ENCODE peak calls at places on chromosomes 4 and X, in five cellular contexts. H, E, B, O and W are unnamed samples.
A peak's percentile ranks its signal among the peaks of the same experiment; 100 is the strongest.

GRCh38 chr4:86895692-86896488 is 3.7 kb upstream of the C4orf36 start:
- DNase-seq in E (peak; percentile 77), B (peak; percentile 54), H (no peak), O (peak; percentile 78), W (peak; percentile 78)

GRCh38 chr4:86291180-86291579 is 68.7 kb downstream of the MAPK10 start:
- DNase-seq in O (no peak), B (no peak), H (no peak), E (no peak), W (no peak)

GRCh38 chr4:51836531-51836930 is 6.4 kb upstream of the DCUN1D4 start:
- DNase-seq in E (no peak), O (peak; percentile 50), B (no peak), H (no peak), W (peak; percentile 30)

GRCh38 chrX:65528705-65529340 is 5.8 kb downstream of the LAS1L start:
- DNase-seq in H (peak; percentile 56), E (peak; percentile 10), O (peak; percentile 51), B (peak; percentile 35), W (peak; percentile 33)

GRCh38 chr4:185210102-185210981 is 944 bp downstream of the SNX25 start:
- DNase-seq in B (peak; percentile 41), E (peak; percentile 56), O (peak; percentile 80), H (peak; percentile 58), W (peak; percentile 71)

GRCh38 chrX:129144172-129145038 is 378.9 kb downstream of the SMARCA1 start:
- DNase-seq in O (no peak), B (no peak), H (no peak), E (no peak), W (peak; percentile 0)

GRCh38 chr4:155891058-155891457 is 12.4 kb upstream of the TDO2 start:
- DNase-seq in B (no peak), H (no peak), O (no peak), E (no peak), W (peak; percentile 36)

GRCh38 chrX:131066237-131066636 is 8.1 kb downstream of the ARHGAP36 start:
- DNase-seq in E (no peak), O (no peak), B (no peak), H (no peak), W (no peak)

GRCh38 chr4:111323496-111323895 is 700.6 kb upstream of the PITX2 start:
- DNase-seq in E (peak; percentile 67), H (no peak), B (no peak), O (peak; percentile 61), W (peak; percentile 21)

GRCh38 chr4:183757105-183757504 is 98.0 kb downstream of the TRAPPC11 start:
- DNase-seq in O (no peak), E (no peak), H (no peak), B (no peak), W (no peak)

GRCh38 chrX:9656277-9656676 is 109.4 kb downstream of the GPR143 start:
- DNase-seq in H (no peak), E (peak; percentile 31), B (no peak), O (no peak), W (peak; percentile 80)

GRCh38 chrX:9746148-9746880 is 19.3 kb downstream of the GPR143 start:
- DNase-seq in E (peak; percentile 43), B (no peak), H (no peak), O (peak; percentile 66), W (peak; percentile 91)

GRCh38 chr4:139988863-139989765 is 164.9 kb downstream of the MAML3 start:
- DNase-seq in E (peak; percentile 97), O (peak; percentile 93), B (no peak), H (peak; percentile 36), W (peak; percentile 95)
- H2BK15ac ChIP-seq in E (no peak overlapping the region), O (no peak overlapping the region), B (no peak overlapping the region), H (no peak overlapping the region), W (no peak overlapping the region)

DNA sequence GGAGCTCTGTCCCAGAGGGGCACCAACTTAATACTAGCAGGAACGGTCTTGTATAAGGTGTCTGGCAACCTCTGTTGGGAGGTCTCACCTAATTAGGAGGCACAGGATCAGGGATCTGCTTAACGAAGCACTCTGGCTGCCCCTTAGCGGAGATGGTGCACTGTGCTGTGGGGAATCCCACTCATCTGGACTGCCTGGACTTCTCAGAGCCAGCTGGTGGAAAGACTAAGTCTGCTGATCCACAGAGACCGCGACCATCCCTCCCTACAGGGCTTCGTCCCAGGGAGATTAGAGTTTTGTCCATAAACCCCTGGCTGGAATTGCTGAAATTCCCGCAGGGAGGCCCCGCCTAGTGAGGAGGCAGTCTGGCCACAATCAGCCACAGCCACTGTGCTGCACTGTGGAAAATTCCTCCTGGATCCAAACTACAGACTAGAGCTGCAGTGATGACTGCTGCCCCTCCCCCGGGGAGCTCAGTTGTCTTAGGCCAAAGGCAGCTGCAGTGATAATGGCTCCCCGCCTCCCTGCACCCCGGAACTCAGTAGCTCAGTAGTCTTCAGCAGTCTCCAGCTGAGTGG is 22.0 kb upstream of the ZCCHC4 start:
- DNase-seq in E (no peak), H (no peak), B (no peak), O (peak; percentile 65), W (no peak)
- H3K18ac ChIP-seq in E (no peak overlapping the region), H (no peak overlapping the region), B (peak overlapping the region; percentile 53), O (no peak overlapping the region), W (no peak overlapping the region)

GRCh38 chr4:82430193-82431025 is at the start of the genes ENOPH1 and HNRNPDL:
- DNase-seq in O (peak; percentile 99), E (peak; percentile 94), B (peak; percentile 94), H (peak; percentile 97), W (peak; percentile 96)

GRCh38 chr4:82431026-82431745 is 796 bp downstream of the ENOPH1 start:
- DNase-seq in O (peak; percentile 63), E (peak; percentile 39), B (no peak), H (peak; percentile 42), W (peak; percentile 39)

GRCh38 chr4:82429728-82430192 is 502 bp downstream of the HNRNPDL start:
- DNase-seq in H (no peak), O (peak; percentile 71), B (no peak), E (no peak), W (no peak)

GRCh38 chr4:82428526-82428968 is 1.7 kb downstream of the HNRNPDL start:
- DNase-seq in H (no peak), O (no peak), E (no peak), B (no peak), W (no peak)

DNA sequence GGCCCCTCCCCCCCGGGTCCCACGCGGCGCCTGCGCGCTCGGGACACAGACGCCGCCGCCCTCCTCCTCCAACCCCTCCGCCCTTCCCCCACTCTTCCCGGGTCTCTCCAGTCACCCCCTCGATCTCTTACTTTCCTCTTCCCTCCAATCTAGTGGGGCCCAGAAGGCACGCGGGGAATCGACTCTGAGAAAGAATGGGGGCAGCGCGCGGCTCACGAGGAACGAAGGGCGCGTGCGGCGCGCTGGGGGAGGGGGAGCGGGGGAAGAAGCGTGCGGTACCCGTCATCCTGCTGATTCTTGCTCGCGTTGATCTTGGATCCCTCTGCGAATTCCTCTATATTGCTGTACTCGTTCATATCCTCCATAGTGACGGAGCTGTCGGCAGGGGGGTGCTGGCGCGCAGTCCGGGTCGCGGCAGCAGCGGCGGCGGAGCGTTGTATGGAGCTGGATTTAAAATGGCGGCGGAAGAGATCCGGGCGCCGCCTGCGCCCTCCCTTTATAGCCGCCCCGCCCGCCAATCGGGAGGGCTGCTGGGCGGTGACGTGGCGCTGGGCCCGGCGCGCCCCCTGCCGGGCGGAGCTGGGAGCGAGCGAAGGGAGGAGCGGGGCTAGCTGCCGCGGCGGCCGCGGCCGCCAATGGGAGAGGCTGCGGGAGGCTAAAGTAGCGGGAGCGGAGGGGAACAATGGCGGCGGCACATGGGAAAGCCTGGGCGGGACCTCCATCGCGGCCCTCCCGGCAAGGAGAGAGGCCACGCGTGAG is 1.1 kb downstream of the HNRNPDL start:
- DNase-seq in O (peak; percentile 94), H (peak; percentile 92), E (peak; percentile 85), B (peak; percentile 97), W (peak; percentile 89)
- H3K4ac ChIP-seq in O (peak overlapping the region; percentile 99), H (peak overlapping the region; percentile 94), E (peak overlapping the region; percentile 99), B (peak overlapping the region; percentile 99), W (peak overlapping the region; percentile 91)

GRCh38 chr4:692771-693554 is 4.0 kb upstream of the SLC49A3 start:
- DNase-seq in B (no peak), E (no peak), H (peak; percentile 43), O (no peak), W (no peak)
- H2BK15ac ChIP-seq in B (peak overlapping the region; percentile 39), E (no peak overlapping the region), H (no peak overlapping the region), O (no peak overlapping the region), W (no peak overlapping the region)

DNA sequence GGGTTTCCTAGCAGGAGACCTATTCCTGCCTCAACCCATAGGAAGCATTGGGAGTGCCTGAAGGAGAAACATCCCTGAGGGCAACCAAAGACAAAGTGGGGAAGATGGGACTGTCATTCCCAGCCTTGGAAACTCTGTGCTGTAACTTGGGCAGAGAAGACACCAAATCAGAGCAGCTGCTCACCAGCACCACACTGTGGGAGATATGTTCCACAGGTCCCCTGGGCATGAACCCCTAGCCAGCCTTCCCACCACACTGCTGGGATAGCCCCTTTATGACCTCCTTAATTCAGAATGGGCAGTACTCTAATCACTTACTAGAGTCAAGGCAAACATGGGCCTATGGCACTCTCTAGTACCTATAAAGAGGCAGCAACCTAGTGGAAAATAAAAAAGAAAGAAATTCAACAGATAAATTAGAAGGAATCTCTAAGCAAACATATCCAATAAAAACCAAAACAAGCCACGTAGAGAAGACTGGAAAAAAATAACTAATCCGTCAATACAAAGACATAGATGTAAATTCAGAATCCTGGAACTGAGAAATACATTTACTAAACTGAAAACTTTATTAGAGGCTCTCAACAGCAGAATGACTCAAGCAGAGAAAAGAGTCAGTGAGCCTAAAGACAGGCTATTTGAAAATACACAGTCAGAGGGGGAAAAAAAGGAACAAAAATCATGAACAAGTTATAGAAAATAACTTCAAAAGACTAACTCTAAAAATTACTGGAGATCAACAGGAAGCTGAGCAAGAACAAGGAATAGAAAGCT is 878.4 kb upstream of the FRG1 start:
- DNase-seq in B (no peak), E (no peak), O (peak; percentile 45), H (no peak), W (no peak)
- H3K18ac ChIP-seq in B (no peak overlapping the region), E (no peak overlapping the region), O (no peak overlapping the region), H (no peak overlapping the region), W (no peak overlapping the region)

GRCh38 chr4:77154761-77155499 is 2.1 kb upstream of the CCNG2 start:
- DNase-seq in O (no peak), B (no peak), E (no peak), H (no peak), W (no peak)

GRCh38 chr4:77153016-77153415 is 4.0 kb upstream of the CCNG2 start:
- DNase-seq in H (no peak), O (no peak), E (no peak), B (no peak), W (no peak)

GRCh38 chr4:77155631-77156345 is 1.2 kb upstream of the CCNG2 start:
- DNase-seq in E (no peak), O (peak; percentile 61), B (no peak), H (no peak), W (no peak)

GRCh38 chr4:77152421-77152820 is 4.6 kb upstream of the CCNG2 start:
- DNase-seq in B (no peak), O (peak; percentile 75), H (no peak), E (peak; percentile 69), W (peak; percentile 40)

GRCh38 chr4:77154074-77154473 is 2.9 kb upstream of the CCNG2 start:
- DNase-seq in E (no peak), O (no peak), B (no peak), H (no peak), W (no peak)
- H3K4ac ChIP-seq in E (no peak overlapping the region), O (no peak overlapping the region), B (no peak overlapping the region), H (no peak overlapping the region), W (no peak overlapping the region)

DNA sequence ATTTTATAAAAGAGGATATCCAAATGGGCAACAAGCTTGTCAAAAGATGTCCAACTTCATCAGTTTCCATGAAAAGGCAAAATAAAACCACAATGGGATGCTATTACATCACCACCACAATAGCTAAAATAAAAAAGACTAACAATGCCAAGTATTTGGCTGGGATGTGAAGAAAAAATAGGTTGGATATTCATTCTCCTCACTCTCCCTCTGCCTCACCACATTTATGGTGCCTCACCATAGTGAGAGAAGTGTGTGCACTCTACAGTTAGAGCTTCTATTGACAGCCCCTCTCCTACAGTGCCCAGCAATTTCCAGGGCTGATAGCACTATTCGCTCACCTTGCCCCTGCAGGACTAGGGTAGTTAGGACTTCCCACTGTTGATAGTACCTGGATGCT is 25.5 kb downstream of the VEGFC start:
- DNase-seq in H (no peak), O (no peak), B (no peak), E (peak; percentile 33), W (no peak)
- H2BK15ac ChIP-seq in H (no peak overlapping the region), O (no peak overlapping the region), B (no peak overlapping the region), E (no peak overlapping the region), W (no peak overlapping the region)